ENCODE peak calls at places on chromosomes 6 and 20, in seven cellular contexts. W is right lobe of liver, D is RWPE1, L is IMR-90, C is GM23248, M is substantia nigra, K is heart right ventricle. F is an unnamed sample.
A peak's percentile ranks its signal among the peaks of the same experiment; 100 is the strongest.

GRCh38 chr6:40819182-40819834 is 219.7 kb downstream of the UNC5CL start:
- DNase-seq in M (no peak), D (no peak), K (no peak), C (peak; percentile 15), L (no peak), W (peak; percentile 66), F (no peak)

GRCh38 chr20:16419138-16419715 is 154.0 kb downstream of the KIF16B start:
- DNase-seq in W (no peak), D (no peak), C (no peak), M (no peak), K (no peak), L (no peak), F (no peak)

GRCh38 chr6:138512615-138513014 is 13.3 kb upstream of the NHSL1 start:
- DNase-seq in C (no peak), L (no peak), K (no peak), W (no peak), M (no peak), D (no peak), F (no peak)

GRCh38 chr6:111427341-111428116 is 55.5 kb downstream of the REV3L start:
- DNase-seq in W (no peak), L (peak; percentile 85), M (no peak), C (peak; percentile 90), K (no peak), D (peak; percentile 61), F (no peak)

GRCh38 chr6:11535801-11536230 is 1.7 kb upstream of the TMEM170B start:
- DNase-seq in W (no peak), C (peak; percentile 62), M (no peak), D (peak; percentile 42), K (no peak), L (peak; percentile 46), F (no peak)

GRCh38 chr6:42099340-42100028 is 42.9 kb downstream of the C6orf132 start:
- DNase-seq in L (peak; percentile 71), M (no peak), D (peak; percentile 89), K (no peak), C (peak; percentile 88), W (no peak), F (no peak)

GRCh38 chr6:33716379-33716778 is 4.9 kb upstream of the UQCC2 start:
- DNase-seq in W (no peak), M (no peak), D (peak; percentile 67), K (no peak), C (no peak), L (no peak), F (no peak)

GRCh38 chr6:137926207-137926731 is 59.2 kb downstream of the TNFAIP3 start:
- DNase-seq in C (peak; percentile 89), K (no peak), M (no peak), D (peak; percentile 92), L (peak; percentile 92), W (no peak), F (peak; percentile 35)

GRCh38 chr6:146544783-146545182 is 1.1 kb downstream of the RAB32 start:
- DNase-seq in K (no peak), D (no peak), W (no peak), M (no peak), L (peak; percentile 27), C (peak; percentile 56), F (no peak)

GRCh38 chr6:130513770-130514169 is 148.0 kb downstream of the TMEM200A start:
- DNase-seq in D (no peak), C (peak; percentile 44), L (peak; percentile 65), M (no peak), K (no peak), W (no peak), F (no peak)

GRCh38 chr6:163320402-163320801 is 94.1 kb upstream of the QKI start:
- DNase-seq in K (no peak), C (no peak), W (no peak), M (no peak), L (no peak), D (no peak), F (no peak)

GRCh38 chr6:140051521-140052455 is 677.3 kb upstream of the CITED2 start:
- DNase-seq in C (peak; percentile 95), L (peak; percentile 98), D (peak; percentile 86), M (no peak), K (no peak), W (no peak), F (no peak)

GRCh38 chr6:43639984-43640800 is 4.6 kb downstream of the MAD2L1BP start:
- DNase-seq in K (no peak), L (no peak), W (no peak), M (no peak), C (no peak), D (no peak), F (no peak)

GRCh38 chr20:3924304-3925112 is 35.3 kb downstream of the PANK2 start:
- DNase-seq in C (no peak), L (no peak), W (peak; percentile 45), D (no peak), K (peak; percentile 61), M (no peak), F (no peak)

GRCh38 chr20:14065774-14066173 is 70.5 kb downstream of the MACROD2 start:
- DNase-seq in K (no peak), M (no peak), D (no peak), L (no peak), W (no peak), C (no peak), F (no peak)
- H3K27ac ChIP-seq in K (no peak overlapping the region), M (no peak overlapping the region), D (no peak overlapping the region), L (no peak overlapping the region), W (no peak overlapping the region), C (no peak overlapping the region), F (no peak overlapping the region)

DNA sequence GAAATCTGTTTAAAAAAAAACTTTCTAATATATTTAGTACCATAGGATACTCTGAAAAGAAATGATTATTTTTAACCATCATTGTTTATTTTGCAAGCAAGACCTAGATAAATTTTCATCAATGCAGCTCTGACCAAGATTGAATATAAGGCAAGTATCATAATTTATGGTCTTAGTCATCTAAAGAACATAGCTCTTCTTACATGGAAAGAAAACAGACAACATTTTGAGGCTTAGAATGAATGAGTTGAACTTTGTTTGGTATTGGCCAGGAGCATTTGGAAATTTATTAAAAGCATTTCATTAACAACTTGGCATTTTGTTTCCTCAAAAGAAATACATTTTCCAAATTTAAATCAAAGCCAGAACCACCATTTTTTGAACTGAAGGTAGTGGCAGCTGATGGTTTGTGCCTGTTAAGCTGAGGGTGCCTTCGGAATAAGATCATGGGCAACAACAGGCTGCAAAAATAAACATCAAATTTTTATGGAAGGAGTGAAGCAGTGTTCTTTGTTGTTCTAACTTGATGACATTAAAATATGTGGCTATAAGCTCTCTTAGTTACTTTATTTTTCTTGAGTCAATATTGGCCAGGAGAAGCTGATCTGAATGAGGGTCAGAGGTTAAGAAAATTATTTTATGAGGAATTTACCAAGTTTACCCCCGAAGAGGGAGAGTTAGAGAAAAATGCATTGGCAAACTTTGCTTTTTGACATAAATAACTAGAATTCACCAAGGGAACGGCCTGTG is 6.7 kb upstream of the ATXN1 start:
- DNase-seq in L (no peak), M (no peak), D (no peak), W (no peak), C (no peak), K (no peak), F (no peak)
- H3K27ac ChIP-seq in L (peak overlapping the region; percentile 79), M (no peak overlapping the region), D (no peak overlapping the region), W (no peak overlapping the region), C (peak overlapping the region; percentile 91), K (peak overlapping the region; percentile 64), F (no peak overlapping the region)

GRCh38 chr6:38527371-38527770 is 112.4 kb downstream of the BTBD9 start:
- DNase-seq in M (no peak), L (no peak), C (no peak), W (no peak), D (no peak), K (no peak), F (no peak)

GRCh38 chr6:38528196-38528965 is 111.3 kb downstream of the BTBD9 start:
- DNase-seq in L (no peak), K (no peak), C (no peak), W (no peak), M (no peak), D (no peak), F (no peak)

GRCh38 chr6:38525888-38526287 is 113.8 kb downstream of the BTBD9 start:
- DNase-seq in C (no peak), K (no peak), L (no peak), W (no peak), D (no peak), M (no peak), F (no peak)

GRCh38 chr6:38522322-38522721 is 117.4 kb downstream of the BTBD9 start:
- DNase-seq in D (no peak), K (no peak), W (no peak), M (no peak), C (peak; percentile 47), L (peak; percentile 88), F (no peak)

DNA sequence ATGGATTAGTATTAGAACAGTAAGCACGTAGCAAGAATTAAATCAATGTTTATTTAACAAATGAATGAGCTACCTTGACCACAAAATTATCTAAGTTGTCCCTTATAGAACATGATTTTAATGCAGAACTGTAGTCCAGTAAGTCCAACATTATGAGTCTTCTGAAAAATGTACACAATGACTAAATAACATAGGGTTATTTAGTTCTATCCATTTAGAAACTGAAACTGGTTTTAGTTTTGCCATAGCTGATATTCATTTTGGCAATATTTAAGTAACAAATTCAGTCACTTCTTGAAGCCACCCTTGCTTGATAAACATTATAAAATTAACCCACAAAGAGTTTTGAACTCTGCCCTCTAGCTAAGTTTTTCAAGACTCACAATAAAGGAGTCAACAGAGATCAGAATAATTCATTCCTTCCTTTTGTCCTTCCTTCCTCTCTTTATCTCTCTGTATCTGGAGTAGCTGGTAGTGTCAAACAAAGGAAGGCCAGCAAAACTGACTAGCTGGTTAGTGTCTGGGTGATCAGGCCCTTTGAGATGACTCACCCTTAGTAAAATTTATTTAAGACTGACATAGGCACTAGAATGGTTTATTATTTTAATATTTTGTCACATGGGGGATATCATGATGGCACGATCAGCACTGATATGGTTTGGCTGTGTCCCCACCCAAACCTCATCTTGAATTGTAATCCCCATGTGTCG is 115.1 kb downstream of the BTBD9 start:
- DNase-seq in D (no peak), W (no peak), C (peak; percentile 18), M (no peak), L (peak; percentile 52), K (no peak), F (no peak)
- H3K27ac ChIP-seq in D (no peak overlapping the region), W (no peak overlapping the region), C (no peak overlapping the region), M (no peak overlapping the region), L (no peak overlapping the region), K (no peak overlapping the region), F (no peak overlapping the region)

DNA sequence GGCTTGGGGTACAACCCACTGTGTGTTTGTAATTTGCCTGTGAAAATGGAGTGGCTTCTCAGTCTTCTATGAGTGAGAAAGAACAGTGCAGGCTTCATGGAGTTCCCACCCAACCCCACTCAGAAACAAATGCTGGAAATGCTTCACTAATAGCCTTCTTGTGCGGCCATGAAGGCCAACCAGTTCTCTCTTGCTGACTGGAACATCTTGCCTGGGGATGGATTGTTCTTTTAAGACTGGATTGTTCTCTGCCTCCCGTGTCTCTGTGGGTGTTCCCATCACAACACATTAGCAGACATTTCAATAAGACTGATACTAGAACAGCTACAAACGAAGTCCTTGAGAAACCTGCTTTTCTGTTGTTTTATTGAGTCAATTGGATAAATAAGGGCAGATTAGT is 110.6 kb downstream of the PPP1R14C start:
- DNase-seq in L (no peak), M (no peak), C (no peak), K (no peak), W (no peak), D (no peak), F (no peak)
- H3K27ac ChIP-seq in L (no peak overlapping the region), M (no peak overlapping the region), C (no peak overlapping the region), K (no peak overlapping the region), W (no peak overlapping the region), D (no peak overlapping the region), F (peak overlapping the region; percentile 87)

F was measured in gastrocnemius medialis.